ENCODE peak calls at places on chromosomes 3 and 15, in ten cellular contexts. L, N, P, O, X, Q, A, G, J and R are unnamed samples.
A peak's percentile ranks its signal among the peaks of the same experiment; 100 is the strongest.

GRCh38 chr3:12759097-12759679 is at the start of gene TMEM40:
- DNase-seq in N (peak; percentile 55), O (peak; percentile 74), L (no peak), P (no peak), J (no peak), G (no peak), Q (no peak), A (no peak), X (peak; percentile 80), R (no peak)

GRCh38 chr3:140186421-140186920 is 251.5 kb downstream of the CLSTN2 start:
- DNase-seq in N (no peak), P (no peak), L (peak; percentile 95), X (no peak), O (no peak), A (peak; percentile 14), Q (no peak), G (no peak), J (peak; percentile 65), R (no peak)

GRCh38 chr3:73868688-73869315 is 244.1 kb upstream of the PDZRN3 start:
- DNase-seq in N (peak; percentile 46), G (no peak), X (no peak), L (peak; percentile 55), P (no peak), Q (no peak), O (peak; percentile 30), J (peak; percentile 24), A (peak; percentile 29), R (peak; percentile 67)

GRCh38 chr3:69231929-69232437 is 109.6 kb upstream of the LMOD3 start:
- DNase-seq in O (peak; percentile 13), A (no peak), Q (no peak), J (peak; percentile 82), P (no peak), L (no peak), G (no peak), N (peak; percentile 51), X (no peak), R (no peak)

GRCh38 chr15:82917252-82917651 is 35.3 kb downstream of the HOMER2 start:
- DNase-seq in N (no peak), X (no peak), A (no peak), P (no peak), O (no peak), L (no peak), J (no peak), Q (no peak), G (no peak), R (no peak)

GRCh38 chr3:143445118-143445517 is 325.5 kb downstream of the CHST2 start:
- DNase-seq in Q (no peak), X (no peak), P (no peak), O (peak; percentile 79), N (no peak), G (no peak), A (peak; percentile 48), J (peak; percentile 36), L (no peak), R (no peak)

GRCh38 chr15:91338763-91339162 is 238.7 kb downstream of the SV2B start:
- DNase-seq in A (no peak), G (no peak), O (no peak), L (no peak), J (peak; percentile 14), P (peak; percentile 6), N (peak; percentile 56), X (no peak), Q (no peak), R (peak; percentile 3)

GRCh38 chr3:13673207-13673606 is 124.3 kb downstream of the FBLN2 start:
- DNase-seq in G (no peak), A (no peak), N (no peak), L (no peak), X (no peak), Q (no peak), J (no peak), P (no peak), O (peak; percentile 39), R (no peak)

GRCh38 chr15:63915888-63916731 is 82.4 kb upstream of the HERC1 start:
- DNase-seq in A (peak; percentile 23), Q (no peak), G (no peak), N (no peak), O (peak; percentile 51), J (peak; percentile 60), P (no peak), X (no peak), L (no peak), R (peak; percentile 68)